ENCODE peak calls at places on chromosomes 16 and 17, in seven cellular contexts. Z is ovary, A is esophagus muscularis mucosa, Q is stomach, C is tibial nerve, L is GM12878, T is suprapubic skin. E is an unnamed sample.

GRCh38 chr17:49834118-49834743 is 13.6 kb downstream of the TAC4 start:
- DNase-seq in Z (no peak), A (no peak), Q (no peak), C (no peak), L (no peak), T (no peak), E (no peak)

GRCh38 chr17:64172510-64172909 is 42.6 kb upstream of the ERN1 start:
- DNase-seq in Z (no peak), A (no peak), Q (no peak), C (no peak), L (no peak), T (no peak), E (no peak)

GRCh38 chr16:88526906-88527185 is 43.4 kb upstream of the ZC3H18 start:
- DNase-seq in Z (peak; percentile 72), A (no peak), Q (no peak), C (no peak), L (no peak), T (no peak), E (no peak)

GRCh38 chr17:38605852-38606645 is at the start of gene SRCIN1:
- DNase-seq in Z (peak; percentile 69), A (no peak), Q (peak; percentile 76), C (no peak), L (no peak), T (no peak), E (no peak)

GRCh38 chr17:63476494-63476856 is 386 bp upstream of the ACE start:
- DNase-seq in Z (no peak), A (no peak), Q (no peak), C (no peak), L (no peak), T (no peak), E (no peak)

GRCh38 chr16:46618516-46618915 is 2.7 kb downstream of the SHCBP1 start:
- DNase-seq in Z (no peak), A (no peak), Q (no peak), C (no peak), L (no peak), T (no peak), E (no peak)

GRCh38 chr17:47072881-47073280 is 93.8 kb upstream of the RPRML start:
- DNase-seq in Z (no peak), A (no peak), Q (no peak), C (no peak), L (no peak), T (no peak), E (peak; percentile 29)

GRCh38 chr17:78802459-78802858 is 20.4 kb upstream of the CYTH1 start:
- DNase-seq in Z (no peak), A (no peak), Q (no peak), C (no peak), L (no peak), T (no peak), E (no peak)

GRCh38 chr17:14468858-14469257 is 168.0 kb downstream of the HS3ST3B1 start:
- DNase-seq in Z (no peak), A (no peak), Q (no peak), C (no peak), L (no peak), T (no peak), E (no peak)

GRCh38 chr16:47016700-47017133 is 43.2 kb upstream of the DNAJA2 start:
- DNase-seq in Z (no peak), A (no peak), Q (no peak), C (no peak), L (peak; percentile 71), T (no peak), E (no peak)

GRCh38 chr16:58452640-58453039 is 47.3 kb upstream of the NDRG4 start:
- DNase-seq in Z (no peak), A (no peak), Q (no peak), C (no peak), L (no peak), T (no peak), E (no peak)

GRCh38 chr16:22297871-22298733 is 893 bp downstream of the POLR3E start:
- DNase-seq in Z (peak; percentile 78), A (peak; percentile 92), Q (peak; percentile 50), C (peak; percentile 45), L (peak; percentile 93), T (no peak), E (peak; percentile 76)

GRCh38 chr17:14201595-14201994 is 35.1 kb downstream of the CDRT15 start:
- DNase-seq in Z (no peak), A (no peak), Q (no peak), C (no peak), L (no peak), T (no peak), E (no peak)

GRCh38 chr17:12686486-12686885 is 20.8 kb downstream of the MYOCD start:
- DNase-seq in Z (no peak), A (no peak), Q (no peak), C (no peak), L (no peak), T (no peak), E (no peak)

GRCh38 chr17:63516910-63517824 is 6.0 kb upstream of the KCNH6 start:
- DNase-seq in Z (no peak), A (no peak), Q (no peak), C (no peak), L (peak; percentile 19), T (no peak), E (no peak)

GRCh38 chr17:4968166-4968915 is 724 bp upstream of the SPAG7 start:
- DNase-seq in Z (no peak), A (no peak), Q (no peak), C (no peak), L (no peak), T (no peak), E (peak; percentile 51)

GRCh38 chr17:75472119-75472518 is 15.7 kb downstream of the TMEM94 start:
- DNase-seq in Z (no peak), A (no peak), Q (no peak), C (no peak), L (no peak), T (no peak), E (no peak)

GRCh38 chr16:24754543-24754942 is 25.1 kb downstream of the TNRC6A start:
- DNase-seq in Z (no peak), A (no peak), Q (no peak), C (no peak), L (no peak), T (no peak), E (no peak)

GRCh38 chr16:24758373-24758772 is 28.9 kb downstream of the TNRC6A start:
- DNase-seq in Z (no peak), A (no peak), Q (no peak), C (no peak), L (no peak), T (no peak), E (no peak)

GRCh38 chr16:24753437-24753836 is 24.0 kb downstream of the TNRC6A start:
- DNase-seq in Z (no peak), A (no peak), Q (no peak), C (no peak), L (no peak), T (no peak), E (no peak)

GRCh38 chr16:24758986-24759385 is 29.5 kb downstream of the TNRC6A start:
- DNase-seq in Z (no peak), A (no peak), Q (no peak), C (no peak), L (no peak), T (no peak), E (no peak)

GRCh38 chr16:24755201-24755874 is 25.9 kb downstream of the TNRC6A start:
- DNase-seq in Z (no peak), A (no peak), Q (no peak), C (no peak), L (no peak), T (no peak), E (no peak)
- TF ChIP-seq CTCF in Z (no peak), A (no peak), Q (no peak), C (no peak), L (no peak), T (no peak), E (no peak)

DNA sequence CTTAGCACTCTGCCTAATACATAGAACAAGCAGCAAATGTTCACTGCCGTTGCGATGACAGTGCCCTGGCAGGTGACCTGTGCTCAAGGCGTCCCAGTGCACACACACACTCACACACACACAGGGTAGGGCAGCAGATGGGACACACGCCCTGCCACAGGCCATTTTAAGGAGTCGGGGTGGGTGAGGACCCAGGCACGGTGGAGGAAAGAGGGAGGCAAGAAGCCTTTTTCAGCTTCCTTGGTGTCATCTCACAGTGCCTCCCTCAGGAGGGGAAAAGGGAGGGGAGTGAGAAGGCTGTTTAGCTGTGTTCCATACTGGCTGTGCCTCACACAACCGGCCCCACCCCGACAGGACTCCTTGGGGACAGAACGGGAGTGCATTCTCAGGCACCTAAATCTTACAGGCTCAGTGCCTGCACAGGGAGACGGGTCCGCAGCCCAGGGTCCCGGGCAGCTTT is 1.5 kb downstream of the PITPNM3 start:
- DNase-seq in Z (no peak), A (no peak), Q (peak; percentile 42), C (no peak), L (no peak), T (no peak), E (no peak)
- H3K27ac ChIP-seq in Z (peak overlapping the region; percentile 43), A (peak overlapping the region; percentile 90), Q (peak overlapping the region; percentile 82), C (no peak overlapping the region), L (no peak overlapping the region), T (peak overlapping the region; percentile 77), E (no peak overlapping the region)

GRCh38 chr16:73253922-73254480 is 206.1 kb upstream of the ZFHX3 start:
- DNase-seq in Z (no peak), A (no peak), Q (no peak), C (no peak), L (no peak), T (no peak), E (no peak)

GRCh38 chr16:73254983-73255382 is 207.1 kb upstream of the ZFHX3 start:
- DNase-seq in Z (no peak), A (no peak), Q (no peak), C (no peak), L (no peak), T (no peak), E (no peak)

GRCh38 chr16:73248316-73248715 is 200.4 kb upstream of the ZFHX3 start:
- DNase-seq in Z (no peak), A (no peak), Q (no peak), C (no peak), L (no peak), T (no peak), E (no peak)

DNA sequence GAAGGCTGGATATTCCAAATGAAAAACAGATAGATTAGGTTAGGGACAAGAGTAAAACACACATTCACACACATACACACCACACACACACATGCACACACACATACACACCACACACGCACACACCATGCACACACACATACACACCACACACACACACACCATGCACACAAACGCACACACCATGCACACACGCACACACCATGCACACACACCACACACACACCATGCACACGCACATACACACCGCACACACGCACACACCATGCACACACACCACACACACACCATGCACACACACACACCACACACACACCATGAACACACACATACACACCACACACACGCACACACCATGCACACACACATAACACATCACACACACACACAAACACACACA is 203.7 kb upstream of the ZFHX3 start:
- DNase-seq in Z (no peak), A (no peak), Q (no peak), C (no peak), L (no peak), T (no peak), E (no peak)
- TF ChIP-seq POLR2A in Z (no peak), A (no peak), Q (no peak), C (no peak), L (no peak), T (no peak), E (no peak)

DNA sequence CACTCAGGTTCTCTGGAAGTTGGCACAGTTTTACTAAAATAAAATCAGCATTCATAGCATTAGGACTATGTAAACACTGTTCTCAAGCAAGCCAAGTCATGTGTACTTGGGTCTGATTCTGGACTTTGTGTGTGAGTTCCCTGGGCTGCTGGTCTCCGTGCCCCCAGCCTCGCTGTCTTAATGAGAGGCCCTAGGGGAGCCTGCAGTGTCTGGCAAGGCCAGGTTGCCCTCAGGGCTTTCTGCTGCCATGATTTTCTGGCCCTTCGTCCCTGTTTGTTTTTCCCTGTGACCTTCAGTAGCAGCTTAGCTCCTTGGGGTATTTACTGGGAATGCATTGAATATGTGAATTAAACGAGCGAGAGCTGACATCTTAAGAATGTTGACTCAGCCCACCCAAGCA is 161.8 kb downstream of the RPTOR start:
- DNase-seq in Z (no peak), A (no peak), Q (no peak), C (no peak), L (no peak), T (no peak), E (no peak)
- TF ChIP-seq CTCF in Z (no peak), A (no peak), Q (no peak), C (no peak), L (no peak), T (no peak), E (no peak)